ENCODE peak calls at places on chromosome 18, in ten cellular contexts. A is tibial artery, F is heart right ventricle, L is neural progenitor cell, H is mammary epithelial cell, V is body of pancreas, D is upper lobe of right lung, U is hepatocyte, O is PC-9, M is fibroblast of lung. S is an unnamed sample. For H3K9me3, the result is how much of the 10 kb centered on the place peaks cover.

GRCh38 chr18:79877163-79878091 is 74.0 kb downstream of the SLC66A2 start:
- DNase-seq in A (peak), F (no peak), L (peak), H (no peak), V (no peak), D (peak), U (no peak), O (no peak), M (no peak), S (no peak)

GRCh38 chr18:63161032-63161727 is 158.4 kb downstream of the BCL2 start:
- DNase-seq in A (no peak), F (no peak), L (no peak), H (no peak), V (no peak), D (no peak), U (no peak), O (no peak), M (peak), S (no peak)

GRCh38 chr18:78957140-78957539 is 22.5 kb upstream of the SALL3 start:
- DNase-seq in A (no peak), F (no peak), L (no peak), H (no peak), V (no peak), D (no peak), U (no peak), O (no peak), M (no peak), S (no peak)

GRCh38 chr18:10528439-10528838 is 2.6 kb downstream of the NAPG start:
- DNase-seq in A (no peak), F (no peak), L (no peak), H (no peak), V (no peak), D (no peak), U (no peak), O (no peak), M (no peak), S (no peak)

GRCh38 chr18:76553715-76554603 is 58.9 kb upstream of the ZNF516 start:
- DNase-seq in A (no peak), F (no peak), L (no peak), H (peak), V (peak), D (peak), U (peak), O (peak), M (peak), S (no peak)

GRCh38 chr18:57426187-57426586 is 9.0 kb upstream of the ONECUT2 start:
- DNase-seq in A (no peak), F (no peak), L (no peak), H (no peak), V (no peak), D (no peak), U (no peak), O (no peak), M (no peak), S (no peak)

GRCh38 chr18:48193521-48194251 is 215.5 kb downstream of the ZBTB7C start:
- DNase-seq in A (no peak), F (peak), L (no peak), H (no peak), V (no peak), D (no peak), U (no peak), O (no peak), M (no peak), S (no peak)

GRCh38 chr18:75116809-75117208 is 92.1 kb downstream of the PTGR3 start:
- DNase-seq in A (no peak), F (no peak), L (no peak), H (no peak), V (no peak), D (no peak), U (no peak), O (no peak), M (no peak), S (no peak)

GRCh38 chr18:11859903-11860407 is 8.7 kb downstream of the CHMP1B start:
- DNase-seq in A (no peak), F (no peak), L (no peak), H (peak), V (no peak), D (no peak), U (peak), O (peak), M (peak), S (peak)

GRCh38 chr18:43680096-43680495 is 402.8 kb upstream of the SYT4 start:
- DNase-seq in A (no peak), F (no peak), L (no peak), H (no peak), V (no peak), D (no peak), U (no peak), O (no peak), M (peak), S (no peak)

GRCh38 chr18:57965246-57965645 is 78.8 kb upstream of the NEDD4L start:
- DNase-seq in A (no peak), F (no peak), L (no peak), H (no peak), V (no peak), D (no peak), U (no peak), O (no peak), M (no peak), S (no peak)

GRCh38 chr18:13220326-13220991 is 1.9 kb downstream of the LDLRAD4 start:
- DNase-seq in A (peak), F (peak), L (no peak), H (no peak), V (peak), D (no peak), U (peak), O (no peak), M (peak), S (no peak)

GRCh38 chr18:35721431-35722081 is 140.0 kb downstream of the GALNT1 start:
- DNase-seq in A (no peak), F (no peak), L (no peak), H (no peak), V (no peak), D (no peak), U (no peak), O (no peak), M (no peak), S (no peak)

GRCh38 chr18:70249118-70249517 is 39.7 kb upstream of the SOCS6 start:
- DNase-seq in A (no peak), F (no peak), L (no peak), H (peak), V (no peak), D (no peak), U (no peak), O (no peak), M (peak), S (no peak)

GRCh38 chr18:12825230-12825629 is 58.8 kb downstream of the PTPN2 start:
- DNase-seq in A (no peak), F (no peak), L (no peak), H (no peak), V (no peak), D (no peak), U (no peak), O (no peak), M (no peak), S (no peak)

GRCh38 chr18:77191241-77191751 is 58.4 kb upstream of the GALR1 start:
- DNase-seq in A (no peak), F (no peak), L (peak), H (no peak), V (no peak), D (no peak), U (no peak), O (no peak), M (peak), S (no peak)

GRCh38 chr18:2441544-2441943 is 129.8 kb downstream of the METTL4 start:
- DNase-seq in A (no peak), F (no peak), L (no peak), H (no peak), V (no peak), D (no peak), U (no peak), O (no peak), M (peak), S (no peak)

GRCh38 chr18:33596178-33596854 is 18.3 kb downstream of the ASXL3 start:
- DNase-seq in A (no peak), F (no peak), L (no peak), H (peak), V (no peak), D (no peak), U (no peak), O (no peak), M (peak), S (no peak)

GRCh38 chr18:62030091-62030985 is 137.5 kb upstream of the RNF152 start:
- DNase-seq in A (no peak), F (no peak), L (no peak), H (no peak), V (no peak), D (no peak), U (no peak), O (peak), M (peak), S (no peak)

GRCh38 chr18:44638811-44639210 is 41.9 kb upstream of the SETBP1 start:
- DNase-seq in A (no peak), F (no peak), L (no peak), H (peak), V (no peak), D (no peak), U (no peak), O (no peak), M (peak), S (no peak)

GRCh38 chr18:61635901-61636528 is 256.8 kb downstream of the RNF152 start:
- DNase-seq in A (peak), F (peak), L (peak), H (peak), V (peak), D (peak), U (peak), O (no peak), M (peak), S (peak)

GRCh38 chr18:6884944-6885343 is 155.4 kb downstream of the ARHGAP28 start:
- DNase-seq in A (no peak), F (no peak), L (no peak), H (no peak), V (no peak), D (no peak), U (no peak), O (no peak), M (peak), S (no peak)

DNA sequence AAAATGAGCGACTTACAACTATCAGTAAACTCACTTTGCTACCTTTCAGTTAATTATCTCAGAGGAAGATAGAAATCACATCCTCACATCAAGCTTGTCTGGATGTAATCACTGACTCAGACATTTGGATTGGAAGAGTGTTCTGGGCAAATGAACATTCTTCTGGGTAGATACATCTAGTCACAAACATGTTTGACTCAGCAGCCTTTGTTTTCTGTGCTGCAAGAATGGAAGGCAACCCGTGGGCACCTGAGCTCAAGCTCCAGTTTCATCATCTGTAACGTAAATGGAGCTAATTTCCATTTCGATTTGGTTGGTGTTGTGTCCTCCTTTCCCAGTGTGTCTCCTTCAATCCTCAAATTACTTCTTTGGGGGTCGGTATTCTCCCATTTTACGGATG is 58.5 kb downstream of the ACAA2 start:
- DNase-seq in A (no peak), F (no peak), L (no peak), H (peak), V (no peak), D (no peak), U (no peak), O (no peak), M (peak), S (no peak)
- H3K9me3 ChIP-seq in A (under half), F (under half), L (under half), H (under half), V (under half), D (under half), U (under half), O (under half), M (under half), S (under half)

GRCh38 chr18:22541232-22541631 is 123.5 kb upstream of the CTAGE1 start:
- DNase-seq in A (no peak), F (no peak), L (no peak), H (no peak), V (no peak), D (no peak), U (no peak), O (no peak), M (no peak), S (no peak)

GRCh38 chr18:22543764-22544163 is 126.0 kb upstream of the CTAGE1 start:
- DNase-seq in A (peak), F (no peak), L (no peak), H (no peak), V (no peak), D (no peak), U (no peak), O (no peak), M (no peak), S (no peak)

GRCh38 chr18:22544626-22545025 is 126.9 kb upstream of the CTAGE1 start:
- DNase-seq in A (peak), F (no peak), L (no peak), H (no peak), V (no peak), D (no peak), U (no peak), O (no peak), M (no peak), S (no peak)

GRCh38 chr18:22545091-22545795 is 127.5 kb upstream of the CTAGE1 start:
- DNase-seq in A (no peak), F (no peak), L (no peak), H (no peak), V (no peak), D (no peak), U (no peak), O (no peak), M (no peak), S (no peak)

DNA sequence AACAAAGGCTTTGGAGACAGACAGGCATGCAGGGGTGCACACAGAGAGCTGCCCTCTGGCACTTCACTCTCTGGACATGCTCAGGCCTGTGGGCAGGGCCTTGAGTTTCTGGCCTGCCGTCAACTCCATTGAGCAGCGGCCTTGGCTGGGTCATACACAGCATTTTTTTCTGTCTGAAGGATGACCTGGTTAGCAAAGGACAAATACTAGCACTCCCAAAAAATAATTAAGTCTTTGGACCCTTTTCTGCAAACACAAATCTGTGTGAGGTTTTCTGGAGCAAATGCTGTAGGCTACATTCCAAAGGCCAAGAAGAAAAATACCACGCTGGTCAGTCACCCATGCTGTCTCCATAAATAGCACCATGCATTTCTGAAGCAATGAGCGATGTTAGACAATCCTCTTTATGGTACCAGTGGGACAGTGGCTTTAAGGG is 124.7 kb upstream of the CTAGE1 start:
- DNase-seq in A (peak), F (no peak), L (no peak), H (peak), V (no peak), D (peak), U (no peak), O (peak), M (peak), S (peak)
- H3K27ac ChIP-seq in A (peak), F (peak), L (no peak), H (no peak), V (no peak), D (no peak), U (no peak), O (no peak), M (no peak), S (no peak)

GRCh38 chr18:8584798-8585197 is 24.4 kb upstream of the RAB12 start:
- DNase-seq in A (no peak), F (no peak), L (peak), H (no peak), V (no peak), D (no peak), U (no peak), O (no peak), M (no peak), S (no peak)

DNA sequence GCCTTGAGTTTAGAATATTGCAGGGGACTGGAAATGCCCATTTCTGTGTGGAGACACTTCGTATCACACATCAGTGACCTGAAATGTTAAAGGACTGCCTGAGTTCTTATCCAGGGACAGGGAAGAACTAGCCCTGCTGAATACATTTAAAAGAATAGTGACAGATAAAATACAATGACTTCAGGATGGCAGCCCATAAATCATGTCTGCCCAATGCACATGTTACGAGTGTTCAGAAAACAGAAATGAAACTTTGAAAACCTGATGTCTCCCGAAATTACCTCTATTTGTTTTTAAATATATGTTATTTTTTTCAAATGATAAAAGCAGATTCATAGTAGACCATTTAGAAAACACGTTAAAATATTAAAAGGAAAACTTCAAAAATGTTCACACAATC is 22.3 kb upstream of the RAB12 start:
- DNase-seq in A (no peak), F (no peak), L (no peak), H (no peak), V (no peak), D (no peak), U (no peak), O (no peak), M (no peak), S (no peak)
- H3K9me3 ChIP-seq in A (under half), F (under half), L (under half), H (under half), V (under half), D (under half), U (under half), O (under half), M (under half), S (under half)

GRCh38 chr18:37403100-37403781 is 162.4 kb downstream of the CELF4 start:
- DNase-seq in A (no peak), F (peak), L (no peak), H (peak), V (peak), D (no peak), U (peak), O (no peak), M (peak), S (no peak)
- H3K27ac ChIP-seq in A (no peak), F (peak), L (no peak), H (no peak), V (no peak), D (no peak), U (no peak), O (no peak), M (peak), S (no peak)